ENCODE peak calls at places on chromosomes 11 and 22, in nine cellular contexts. H is glutamatergic neuron; V is SK-N-SH; U is NCI-H774; C is HEK293T; W is substantia nigra; J is fibroblast of mammary gland; R is germinal center; A is stimulated activated naive CD4-positive, alpha-beta T cell. B is an unnamed sample.

GRCh38 chr11:6927030-6927617 is 898 bp downstream of the ZNF215 start:
- DNase-seq in J (no peak), V (no peak), H (no peak), U (peak), R (peak), C (no peak), A (no peak), W (no peak), B (no peak)

GRCh38 chr11:45041556-45041955 is 90.9 kb upstream of the TP53I11 start:
- DNase-seq in H (no peak), R (no peak), A (no peak), V (no peak), U (peak), C (no peak), W (no peak), J (no peak), B (no peak)

GRCh38 chr22:28935140-28935539 is 51.8 kb downstream of the ZNRF3 start:
- DNase-seq in V (no peak), R (no peak), C (no peak), H (no peak), W (no peak), U (no peak), A (no peak), J (no peak), B (no peak)

GRCh38 chr11:20060180-20060579 is 100.1 kb downstream of the DBX1 start:
- DNase-seq in A (no peak), J (no peak), C (no peak), W (no peak), H (no peak), R (no peak), V (no peak), U (no peak), B (no peak)

GRCh38 chr22:30430933-30431332 is 5.4 kb downstream of the MTFP1 start:
- DNase-seq in A (no peak), U (no peak), W (no peak), R (no peak), J (no peak), C (no peak), H (no peak), V (no peak), B (peak)

GRCh38 chr11:83054904-83055380 is 16.8 kb downstream of the RAB30 start:
- DNase-seq in H (no peak), V (no peak), A (no peak), U (peak), J (no peak), R (peak), C (no peak), W (no peak), B (no peak)

GRCh38 chr11:2708757-2709281 is 9.0 kb upstream of the KCNQ1OT1 start:
- DNase-seq in R (no peak), W (no peak), V (peak), U (no peak), C (no peak), J (peak), A (no peak), H (no peak), B (no peak)

GRCh38 chr22:24402460-24403192 is 24.8 kb upstream of the ADORA2A start:
- DNase-seq in W (no peak), A (no peak), C (no peak), J (peak), U (peak), V (peak), H (no peak), R (no peak), B (no peak)

GRCh38 chr11:66880484-66881211 is 23.8 kb downstream of the LRFN4 start:
- DNase-seq in V (peak), W (no peak), R (no peak), H (peak), C (no peak), J (no peak), U (peak), A (no peak), B (no peak)

GRCh38 chr11:75383246-75383645 is 16.1 kb upstream of the RPS3 start:
- DNase-seq in W (no peak), A (peak), H (no peak), C (no peak), R (no peak), J (no peak), U (no peak), V (no peak), B (no peak)

GRCh38 chr11:126637800-126638175 is 282.3 kb downstream of the ST3GAL4 start:
- DNase-seq in H (no peak), C (no peak), A (no peak), V (no peak), J (peak), W (no peak), U (no peak), R (no peak), B (no peak)

GRCh38 chr11:36261094-36261493 is 28.1 kb downstream of the COMMD9 start:
- DNase-seq in U (no peak), V (no peak), R (no peak), J (no peak), A (no peak), W (no peak), C (no peak), H (no peak), B (no peak)

GRCh38 chr11:112504056-112504455 is 243.4 kb upstream of the PLET1 start:
- DNase-seq in H (no peak), C (no peak), J (no peak), U (no peak), R (no peak), V (no peak), W (no peak), A (no peak), B (no peak)

GRCh38 chr11:64504999-64505398 is 86.0 kb upstream of the SLC22A12 start:
- DNase-seq in H (no peak), A (no peak), J (no peak), V (no peak), W (no peak), C (no peak), U (no peak), R (no peak), B (no peak)

GRCh38 chr22:44363214-44363979 is 50.6 kb upstream of the SHISAL1 start:
- DNase-seq in R (no peak), C (no peak), W (no peak), H (peak), U (no peak), A (no peak), V (peak), J (peak), B (no peak)

GRCh38 chr11:66680966-66681645 is 3.4 kb upstream of the RBM4B start:
- DNase-seq in C (no peak), V (no peak), U (no peak), R (no peak), J (no peak), W (no peak), A (no peak), H (no peak), B (no peak)

GRCh38 chr11:78298216-78298860 is 109.6 kb downstream of the USP35 start:
- DNase-seq in C (no peak), H (no peak), J (no peak), V (no peak), A (no peak), U (no peak), R (no peak), W (no peak), B (peak)

GRCh38 chr22:38180841-38181452 is 683 bp downstream of the PLA2G6 start:
- DNase-seq in V (no peak), H (no peak), C (no peak), U (no peak), R (peak), J (no peak), W (no peak), A (no peak), B (no peak)

GRCh38 chr11:132158091-132158490 is 787.7 kb downstream of the NTM start:
- DNase-seq in V (no peak), J (peak), U (peak), R (no peak), C (peak), A (no peak), H (no peak), W (no peak), B (no peak)